ENCODE peak calls at places on chromosomes 2 and 18, in six cellular contexts. Z is neuronal stem cell, E is IMR-90, T is mesenchymal stem cell, A is trophoblast cell, F is H1. B is an unnamed sample. For H3K79me1, the result is how much of the 10 kb centered on the place peaks cover.

GRCh38 chr2:96325038-96325883 is at the start of gene ITPRIPL1:
- DNase-seq in Z (no peak), F (no peak), E (no peak), A (no peak), T (no peak), B (peak)

GRCh38 chr2:128684523-128684922 is 365.9 kb upstream of the HS6ST1 start:
- DNase-seq in F (no peak), Z (no peak), E (no peak), T (no peak), A (no peak), B (no peak)

GRCh38 chr2:224875870-224876269 is 159.7 kb upstream of the CCDC195 start:
- DNase-seq in T (no peak), E (no peak), A (no peak), F (no peak), Z (no peak), B (no peak)

GRCh38 chr2:200377774-200378336 is 71.4 kb downstream of the SPATS2L start:
- DNase-seq in E (no peak), A (no peak), F (no peak), Z (no peak), T (no peak), B (peak)

GRCh38 chr2:69298261-69298660 is 88.8 kb downstream of the GFPT1 start:
- DNase-seq in E (peak), T (peak), A (no peak), F (no peak), Z (no peak), B (no peak)

GRCh38 chr2:37775908-37776250 is 104.4 kb upstream of the CDC42EP3 start:
- DNase-seq in T (peak), A (no peak), E (peak), Z (no peak), F (no peak), B (peak)

GRCh38 chr2:235126771-235127170 is 175.0 kb downstream of the SH3BP4 start:
- DNase-seq in A (no peak), F (peak), Z (no peak), E (no peak), T (peak), B (no peak)

GRCh38 chr2:105886029-105886454 is 141.3 kb downstream of the NCK2 start:
- DNase-seq in A (no peak), E (peak), F (no peak), Z (no peak), T (peak), B (no peak)

GRCh38 chr2:69159988-69160387 is 147.0 kb downstream of the ANTXR1 start:
- DNase-seq in Z (no peak), E (no peak), A (peak), T (no peak), F (peak), B (peak)

GRCh38 chr18:35352778-35353177 is 8.6 kb upstream of the ZNF24 start:
- DNase-seq in A (no peak), F (no peak), T (no peak), E (no peak), Z (no peak), B (no peak)

GRCh38 chr2:8148260-8148880 is 533.5 kb upstream of the ID2 start:
- DNase-seq in E (peak), T (peak), Z (no peak), A (peak), F (no peak), B (peak)

GRCh38 chr2:160028431-160029269 is 33.8 kb downstream of the PLA2R1 start:
- DNase-seq in Z (no peak), T (peak), A (no peak), F (no peak), E (peak), B (no peak)

GRCh38 chr2:239245872-239246701 is 154.7 kb downstream of the HDAC4 start:
- DNase-seq in E (no peak), F (no peak), A (no peak), Z (no peak), T (no peak), B (no peak)

GRCh38 chr2:36556847-36557246 is 41.1 kb downstream of the FEZ2 start:
- DNase-seq in T (no peak), E (peak), F (no peak), A (no peak), Z (no peak), B (no peak)

GRCh38 chr2:126645211-126645618 is 10.7 kb upstream of the GYPC start:
- DNase-seq in F (no peak), Z (no peak), A (no peak), T (no peak), E (no peak), B (no peak)

GRCh38 chr2:147098946-147099345 is 745.9 kb upstream of the ACVR2A start:
- DNase-seq in Z (no peak), F (no peak), E (no peak), T (no peak), A (no peak), B (no peak)

GRCh38 chr18:10072659-10073309 is 159.0 kb downstream of the VAPA start:
- DNase-seq in F (no peak), Z (no peak), A (no peak), E (peak), T (peak), B (no peak)

GRCh38 chr2:46334389-46335345 is 37.5 kb downstream of the EPAS1 start:
- DNase-seq in T (peak), A (no peak), E (peak), F (no peak), Z (no peak), B (no peak)

GRCh38 chr18:22451796-22452195 is 34.1 kb upstream of the CTAGE1 start:
- DNase-seq in E (no peak), A (no peak), F (peak), Z (peak), T (no peak), B (peak)

GRCh38 chr18:35778850-35779634 is 193.4 kb upstream of the RMP24 start:
- DNase-seq in Z (no peak), E (no peak), A (no peak), F (no peak), T (no peak), B (no peak)

GRCh38 chr2:111694690-111695089 is 189.3 kb downstream of the ANAPC1 start:
- DNase-seq in F (no peak), A (no peak), E (peak), T (no peak), Z (no peak), B (no peak)

GRCh38 chr2:179240481-179241451 is 23.9 kb downstream of the SESTD1 start:
- DNase-seq in F (no peak), E (no peak), A (no peak), T (no peak), Z (no peak), B (peak)

GRCh38 chr2:6694555-6694954 is 171.2 kb downstream of the CMPK2 start:
- DNase-seq in E (no peak), Z (no peak), T (no peak), A (no peak), F (no peak), B (no peak)

GRCh38 chr2:1940660-1941059 is 196.3 kb upstream of the PXDN start:
- DNase-seq in Z (no peak), F (no peak), E (no peak), A (no peak), T (no peak), B (no peak)

GRCh38 chr18:12013186-12013916 is 32.0 kb downstream of the IMPA2 start:
- DNase-seq in Z (peak), T (no peak), F (no peak), E (no peak), A (no peak), B (no peak)

GRCh38 chr18:75247601-75248421 is 37.2 kb downstream of the TSHZ1 start:
- DNase-seq in E (peak), A (no peak), F (no peak), T (peak), Z (no peak), B (no peak)

GRCh38 chr18:75249672-75250470 is 39.3 kb downstream of the TSHZ1 start:
- DNase-seq in F (no peak), T (no peak), A (no peak), Z (no peak), E (no peak), B (no peak)

GRCh38 chr18:75249192-75249551 is 38.6 kb downstream of the TSHZ1 start:
- DNase-seq in Z (no peak), F (no peak), A (no peak), T (no peak), E (no peak), B (no peak)

GRCh38 chr18:75247041-75247551 is 36.5 kb downstream of the TSHZ1 start:
- DNase-seq in Z (no peak), A (no peak), T (peak), E (peak), F (no peak), B (no peak)

GRCh38 chr18:75248426-75249191 is 38.0 kb downstream of the TSHZ1 start:
- DNase-seq in T (peak), E (no peak), Z (no peak), A (no peak), F (no peak), B (no peak)
- H3K4me3 ChIP-seq in T (peak), E (peak), Z (no peak), A (no peak), F (no peak), B (no peak)

GRCh38 chr2:44009136-44009744 is 13.5 kb upstream of the LRPPRC start:
- DNase-seq in A (no peak), F (no peak), Z (no peak), E (no peak), T (no peak), B (no peak)
- H3K79me1 ChIP-seq in A (under half), F (under half), Z (under half), E (under half), T (under half), B (under half)

GRCh38 chr2:21230140-21230539 is 106.4 kb downstream of the TDRD15 start:
- DNase-seq in Z (no peak), T (no peak), A (no peak), F (no peak), E (no peak), B (no peak)

GRCh38 chr2:21231985-21232384 is 108.2 kb downstream of the TDRD15 start:
- DNase-seq in A (no peak), Z (no peak), T (no peak), F (no peak), E (no peak), B (no peak)

GRCh38 chr2:21234721-21235120 is 111.0 kb downstream of the TDRD15 start:
- DNase-seq in F (no peak), T (no peak), Z (no peak), A (peak), E (no peak), B (peak)

GRCh38 chr2:21229302-21229701 is 105.5 kb downstream of the TDRD15 start:
- DNase-seq in E (no peak), T (no peak), F (no peak), A (peak), Z (no peak), B (no peak)

GRCh38 chr2:21233178-21233577 is 109.4 kb downstream of the TDRD15 start:
- DNase-seq in F (no peak), T (no peak), A (no peak), Z (no peak), E (no peak), B (no peak)
- H3K4me3 ChIP-seq in F (no peak), T (no peak), A (no peak), Z (no peak), E (no peak), B (no peak)

DNA sequence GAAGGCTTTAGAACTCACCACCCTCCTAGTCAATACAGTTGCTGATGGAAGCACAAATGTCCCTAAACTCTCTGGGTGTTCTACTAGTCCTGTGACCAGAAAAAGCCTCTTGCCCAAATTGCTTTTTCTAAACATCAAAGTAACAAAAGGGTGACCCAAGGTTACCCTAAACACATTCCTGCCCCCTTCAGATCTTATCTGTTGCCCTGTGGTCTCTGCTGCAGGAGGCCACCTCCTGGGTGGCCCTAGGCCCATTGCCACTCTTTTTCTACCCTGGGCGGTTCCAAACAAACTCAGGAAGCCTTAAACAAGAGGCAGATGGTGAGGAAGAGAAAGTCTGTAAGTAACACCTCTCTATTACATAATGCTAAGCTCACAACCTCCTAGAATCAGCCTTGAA is 3.3 kb downstream of the RNF152 start:
- DNase-seq in A (no peak), E (no peak), F (no peak), T (no peak), Z (no peak), B (no peak)
- H3K79me1 ChIP-seq in A (under half), E (under half), F (under half), T (under half), Z (under half), B (under half)

DNA sequence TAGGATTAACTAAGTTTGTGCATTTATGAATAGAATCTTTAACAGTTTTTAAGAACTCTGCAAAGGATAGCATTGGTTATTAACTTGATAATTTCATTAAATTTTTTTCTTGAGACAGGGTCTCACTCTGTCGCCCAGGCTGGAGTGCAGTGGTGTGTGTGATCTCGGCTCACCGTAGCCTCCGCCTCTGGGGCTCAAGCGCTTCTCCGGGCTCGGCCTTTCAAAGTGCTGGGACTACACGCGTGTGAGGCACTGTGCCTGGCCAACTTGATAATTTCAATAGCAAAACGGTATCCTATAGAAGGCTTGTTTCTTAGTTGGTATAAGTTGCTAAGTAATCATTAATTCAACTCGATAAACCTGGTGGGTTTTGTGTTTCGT is 38.0 kb downstream of the ADNP2 start:
- DNase-seq in F (no peak), T (no peak), E (no peak), Z (no peak), A (no peak), B (no peak)
- H3K4me3 ChIP-seq in F (peak), T (peak), E (peak), Z (peak), A (no peak), B (no peak)

GRCh38 chr2:84534225-84534624 is 17.9 kb downstream of the DNAH6 start:
- DNase-seq in T (no peak), A (no peak), Z (no peak), E (no peak), F (no peak), B (no peak)

GRCh38 chr2:84545030-84545429 is 28.7 kb downstream of the DNAH6 start:
- DNase-seq in F (no peak), Z (no peak), T (no peak), E (no peak), A (no peak), B (no peak)

GRCh38 chr2:84537251-84537650 is 21.0 kb downstream of the DNAH6 start:
- DNase-seq in F (no peak), Z (no peak), A (peak), T (no peak), E (peak), B (no peak)

GRCh38 chr2:84539729-84540128 is 23.4 kb downstream of the DNAH6 start:
- DNase-seq in Z (no peak), F (no peak), A (no peak), E (no peak), T (no peak), B (no peak)
- H3K79me1 ChIP-seq in Z (under half), F (under half), A (under half), E (under half), T (under half), B (under half)

GRCh38 chr18:3998698-3999333 is 456.3 kb downstream of the DLGAP1 start:
- DNase-seq in Z (no peak), E (peak), A (no peak), T (peak), F (no peak), B (peak)

GRCh38 chr18:3994061-3994687 is 460.9 kb downstream of the DLGAP1 start:
- DNase-seq in A (no peak), Z (no peak), T (no peak), F (no peak), E (no peak), B (no peak)

GRCh38 chr18:3995476-3996102 is 459.5 kb downstream of the DLGAP1 start:
- DNase-seq in T (peak), A (peak), Z (peak), E (peak), F (no peak), B (peak)
- H3K4me3 ChIP-seq in T (peak), A (no peak), Z (no peak), E (no peak), F (no peak), B (no peak)

B was measured in mesendoderm.